ENCODE peak calls at places on chromosomes 12 and 14, in eight cellular contexts. T is esophagus muscularis mucosa, L is hepatocyte, D is NB4, V is cardiac fibroblast, S is activated B cell treated with CpG ODN at 0.5 μM for 24 hours, Y is astrocyte of the spinal cord, A is nephron progenitor cell. F is an unnamed sample.

GRCh38 chr12:131415781-131416180 is 295.1 kb upstream of the SFSWAP start:
- DNase-seq in T (no peak), Y (no peak), A (no peak), S (no peak), L (no peak), V (no peak), D (peak), F (no peak)

GRCh38 chr12:54987611-54988231 is 3.2 kb upstream of the TESPA1 start:
- DNase-seq in D (no peak), V (no peak), A (no peak), T (no peak), Y (no peak), S (no peak), L (no peak), F (no peak)

GRCh38 chr14:46651526-46652144 is at the start of gene RPL10L:
- DNase-seq in T (no peak), S (no peak), L (no peak), Y (no peak), A (peak), D (peak), V (no peak), F (no peak)

GRCh38 chr14:67622675-67623074 is 3.0 kb downstream of the ARG2 start:
- DNase-seq in S (no peak), L (peak), D (peak), V (peak), A (peak), T (no peak), Y (peak), F (no peak)

GRCh38 chr14:38290601-38291190 is 34.8 kb upstream of the CLEC14A start:
- DNase-seq in D (no peak), T (no peak), Y (peak), V (peak), L (peak), A (no peak), S (no peak), F (no peak)

GRCh38 chr12:81329088-81329487 is 251.2 kb downstream of the ACSS3 start:
- DNase-seq in T (no peak), S (no peak), D (peak), A (peak), V (peak), Y (no peak), L (peak), F (no peak)

GRCh38 chr14:61065671-61066070 is 84.6 kb downstream of the SLC38A6 start:
- DNase-seq in L (no peak), D (no peak), A (no peak), Y (no peak), T (no peak), S (no peak), V (no peak), F (no peak)

GRCh38 chr14:30756594-30756993 is 117.8 kb upstream of the COCH start:
- DNase-seq in D (peak), L (no peak), S (no peak), T (no peak), Y (no peak), A (no peak), V (no peak), F (no peak)

GRCh38 chr12:988616-989015 is 2.4 kb upstream of the ERC1 start:
- DNase-seq in D (peak), L (no peak), T (no peak), A (no peak), Y (no peak), V (no peak), S (no peak), F (no peak)

GRCh38 chr14:85934123-85934885 is 404.4 kb downstream of the FLRT2 start:
- DNase-seq in A (no peak), D (peak), Y (peak), L (no peak), S (peak), T (no peak), V (peak), F (no peak)

GRCh38 chr12:48022676-48023385 is 18.6 kb upstream of the COL2A1 start:
- DNase-seq in V (no peak), L (no peak), D (no peak), Y (no peak), A (no peak), S (no peak), T (no peak), F (no peak)

GRCh38 chr14:75522224-75522764 is at the start of gene BATF:
- DNase-seq in T (peak), L (no peak), Y (no peak), S (peak), D (peak), A (no peak), V (peak), F (no peak)

GRCh38 chr14:61578745-61579144 is 116.6 kb upstream of the HIF1A start:
- DNase-seq in V (no peak), T (no peak), Y (peak), A (no peak), S (no peak), L (no peak), D (peak), F (no peak)

GRCh38 chr14:50001999-50002925 is 109.4 kb downstream of the ARF6 start:
- DNase-seq in A (no peak), T (no peak), V (no peak), L (no peak), Y (no peak), S (no peak), D (peak), F (no peak)

GRCh38 chr14:91722386-91722785 is 9.5 kb downstream of the CATSPERB start:
- DNase-seq in T (no peak), Y (no peak), L (no peak), S (no peak), V (no peak), A (no peak), D (no peak), F (no peak)

GRCh38 chr14:68820119-68820518 is 27.3 kb upstream of the ZFP36L1 start:
- DNase-seq in S (no peak), Y (no peak), L (peak), A (no peak), T (no peak), D (no peak), V (no peak), F (no peak)

GRCh38 chr12:68250454-68250853 is 3.0 kb downstream of the IL22 start:
- DNase-seq in D (no peak), Y (no peak), T (no peak), V (peak), A (no peak), S (no peak), L (no peak), F (no peak)

GRCh38 chr12:113955109-113955970 is 10.8 kb downstream of the RBM19 start:
- DNase-seq in A (peak), V (peak), S (no peak), T (no peak), L (peak), Y (no peak), D (peak), F (no peak)

GRCh38 chr12:41277019-41277770 is 89.1 kb downstream of the PDZRN4 start:
- DNase-seq in A (peak), D (peak), L (peak), Y (peak), T (no peak), V (peak), S (no peak), F (no peak)

GRCh38 chr12:46717848-46718247 is 107.9 kb downstream of the SLC38A4 start:
- DNase-seq in A (no peak), V (peak), Y (no peak), T (no peak), L (no peak), D (no peak), S (no peak), F (no peak)

GRCh38 chr12:28795306-28795705 is 353.8 kb upstream of the FAR2 start:
- DNase-seq in A (no peak), V (peak), Y (peak), D (no peak), L (no peak), S (no peak), T (no peak), F (no peak)

GRCh38 chr14:92473261-92473946 is 40.2 kb upstream of the RIN3 start:
- DNase-seq in T (no peak), A (no peak), Y (peak), D (peak), V (peak), S (no peak), L (no peak), F (peak)

GRCh38 chr14:69129264-69129880 is 23.5 kb downstream of the DCAF5 start:
- DNase-seq in A (peak), L (peak), V (peak), S (peak), T (no peak), Y (peak), D (peak), F (no peak)

GRCh38 chr14:75911883-75912282 is 69.9 kb downstream of the TGFB3 start:
- DNase-seq in L (peak), D (no peak), Y (peak), A (peak), S (no peak), T (no peak), V (peak), F (no peak)

GRCh38 chr12:45655186-45655585 is 74.3 kb upstream of the ARID2 start:
- DNase-seq in Y (no peak), L (peak), T (no peak), D (peak), V (peak), A (peak), S (no peak), F (no peak)

GRCh38 chr12:91140660-91141045 is 29.4 kb upstream of the LUM start:
- DNase-seq in D (no peak), T (no peak), V (peak), L (peak), Y (no peak), A (no peak), S (no peak), F (no peak)

GRCh38 chr14:100193417-100194357 is 34.2 kb upstream of the DEGS2 start:
- DNase-seq in S (no peak), A (no peak), T (no peak), V (no peak), D (peak), Y (no peak), L (no peak), F (no peak)

GRCh38 chr12:56749364-56749763 is 2.8 kb downstream of the PRIM1 start:
- DNase-seq in L (no peak), D (peak), Y (no peak), T (no peak), S (no peak), V (no peak), A (no peak), F (no peak)

GRCh38 chr14:89366580-89367448 is 50.2 kb downstream of the FOXN3 start:
- DNase-seq in L (peak), V (no peak), S (no peak), T (no peak), Y (no peak), D (peak), A (no peak), F (no peak)

GRCh38 chr12:115049617-115050016 is 365.6 kb upstream of the TBX3 start:
- DNase-seq in A (no peak), D (no peak), S (no peak), V (peak), Y (peak), T (no peak), L (no peak), F (no peak)

GRCh38 chr14:78848234-78848820 is 678.2 kb downstream of the NRXN3 start:
- DNase-seq in A (peak), V (peak), S (no peak), Y (peak), D (peak), T (no peak), L (peak), F (no peak)

GRCh38 chr12:15532364-15532977 is 210.2 kb downstream of the PTPRO start:
- DNase-seq in S (no peak), T (no peak), V (peak), D (peak), A (peak), L (peak), Y (peak), F (no peak)

GRCh38 chr12:119088917-119089667 is 89.6 kb upstream of the HSPB8 start:
- DNase-seq in L (no peak), A (no peak), V (no peak), T (no peak), Y (no peak), D (no peak), S (no peak), F (no peak)

GRCh38 chr14:60662987-60663386 is 13.7 kb upstream of the SIX1 start:
- DNase-seq in D (no peak), Y (no peak), V (no peak), L (no peak), S (no peak), T (no peak), A (no peak), F (no peak)

GRCh38 chr14:74217672-74218448 is 21.4 kb upstream of the VSX2 start:
- DNase-seq in D (peak), V (peak), T (no peak), S (peak), A (peak), Y (peak), L (peak), F (peak)

DNA sequence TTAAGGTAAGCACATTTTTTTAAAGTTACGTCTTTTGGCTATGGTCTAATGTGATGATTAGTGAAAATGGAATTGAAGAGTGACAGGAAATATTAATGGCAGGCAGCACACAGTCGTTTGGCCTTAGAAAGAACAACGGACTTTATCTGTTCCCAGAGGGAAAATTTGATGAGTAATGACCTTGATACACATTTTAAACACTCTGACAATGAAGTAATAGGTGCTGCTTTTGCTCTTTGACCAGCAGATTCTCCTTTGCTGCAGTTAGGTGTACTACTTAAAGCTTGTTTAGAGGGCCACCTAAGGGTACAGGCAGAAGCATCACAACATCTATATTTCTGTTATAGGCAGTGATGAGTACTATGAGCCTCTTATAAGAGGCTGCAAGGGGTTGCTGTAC is 27.1 kb upstream of the RNU6-8 start:
- DNase-seq in L (no peak), A (no peak), T (no peak), D (no peak), Y (peak), S (no peak), V (peak), F (no peak)
- TF ChIP-seq CTCF in L (peak), A (no peak), T (no peak), D (no peak), Y (no peak), S (no peak), V (peak), F (no peak)

DNA sequence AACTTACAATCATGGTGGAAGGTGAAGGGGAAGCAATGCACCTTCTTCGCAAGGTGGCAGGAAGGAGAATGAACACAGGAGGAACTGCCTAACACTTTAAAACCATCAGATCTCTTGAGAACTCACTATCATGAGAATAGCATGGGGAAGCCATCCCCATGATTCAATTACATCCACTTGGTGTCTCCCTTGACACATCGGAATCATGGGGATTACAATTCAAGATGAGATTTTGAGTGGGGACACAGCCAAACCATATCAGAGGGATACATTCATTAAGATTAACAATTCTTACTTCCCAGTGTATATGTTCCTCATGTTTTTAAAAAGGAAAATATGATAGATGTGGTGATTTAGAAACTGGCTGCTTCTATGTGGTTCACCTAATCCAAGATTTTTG is 117.9 kb downstream of the PDE3A start:
- DNase-seq in T (no peak), A (no peak), Y (peak), V (no peak), L (no peak), S (no peak), D (peak), F (no peak)
- TF ChIP-seq CTCF in T (no peak), A (no peak), Y (peak), V (no peak), L (no peak), S (no peak), D (no peak), F (peak)

GRCh38 chr12:123167329-123167728 is 16.4 kb upstream of the PITPNM2 start:
- DNase-seq in L (no peak), Y (no peak), D (no peak), V (no peak), T (no peak), A (no peak), S (no peak), F (no peak)
- TF ChIP-seq CTCF in L (no peak), Y (no peak), D (no peak), V (no peak), T (no peak), A (no peak), S (no peak), F (no peak)

DNA sequence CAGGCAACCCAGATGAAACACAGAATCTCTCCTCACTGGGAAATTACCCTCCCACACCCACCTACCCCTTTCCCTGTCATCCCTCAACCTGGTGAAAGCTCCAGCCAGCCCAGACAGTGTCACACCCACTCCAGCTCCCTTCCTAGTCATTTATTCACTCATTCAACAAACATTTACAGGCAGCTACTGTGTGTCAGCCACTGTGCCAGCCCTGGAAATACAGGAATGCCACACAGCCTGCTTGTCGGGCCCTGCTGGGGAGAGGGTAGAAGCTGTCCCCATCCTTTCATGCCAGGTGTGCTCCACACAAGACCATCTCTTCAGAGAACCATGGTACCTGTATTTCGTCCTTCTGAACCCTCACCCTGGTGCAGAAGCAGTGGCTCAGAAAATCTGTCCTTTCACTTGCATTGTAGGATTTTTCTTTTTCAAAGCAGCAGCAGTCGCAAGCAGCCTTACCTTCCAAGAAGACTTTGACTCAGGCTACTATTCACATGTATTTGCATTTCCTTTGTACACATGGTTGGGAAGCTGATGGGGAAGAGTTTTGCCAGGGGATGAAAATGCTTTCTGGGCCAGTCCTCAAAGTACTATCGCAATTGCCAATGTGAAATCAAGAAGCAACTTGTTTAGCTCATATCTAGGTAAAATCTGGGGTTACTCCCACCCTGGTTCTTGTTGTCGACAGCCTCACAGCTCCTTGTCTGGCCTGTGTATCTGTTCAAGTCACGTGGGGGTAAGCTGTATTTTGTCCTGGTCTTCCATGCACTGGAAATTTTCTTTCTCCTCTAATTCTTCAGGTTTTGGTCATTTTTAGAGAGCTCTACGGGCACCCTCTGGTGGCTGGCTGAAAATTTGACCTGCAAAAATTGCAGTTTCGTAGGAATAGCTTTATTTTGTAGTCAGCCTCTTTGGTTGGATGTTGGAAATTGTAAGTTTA is 147.4 kb upstream of the EGLN3 start:
- DNase-seq in Y (peak), V (peak), S (no peak), L (peak), D (peak), A (peak), T (no peak), F (no peak)
- TF ChIP-seq CTCF in Y (peak), V (peak), S (no peak), L (peak), D (peak), A (peak), T (peak), F (peak)

DNA sequence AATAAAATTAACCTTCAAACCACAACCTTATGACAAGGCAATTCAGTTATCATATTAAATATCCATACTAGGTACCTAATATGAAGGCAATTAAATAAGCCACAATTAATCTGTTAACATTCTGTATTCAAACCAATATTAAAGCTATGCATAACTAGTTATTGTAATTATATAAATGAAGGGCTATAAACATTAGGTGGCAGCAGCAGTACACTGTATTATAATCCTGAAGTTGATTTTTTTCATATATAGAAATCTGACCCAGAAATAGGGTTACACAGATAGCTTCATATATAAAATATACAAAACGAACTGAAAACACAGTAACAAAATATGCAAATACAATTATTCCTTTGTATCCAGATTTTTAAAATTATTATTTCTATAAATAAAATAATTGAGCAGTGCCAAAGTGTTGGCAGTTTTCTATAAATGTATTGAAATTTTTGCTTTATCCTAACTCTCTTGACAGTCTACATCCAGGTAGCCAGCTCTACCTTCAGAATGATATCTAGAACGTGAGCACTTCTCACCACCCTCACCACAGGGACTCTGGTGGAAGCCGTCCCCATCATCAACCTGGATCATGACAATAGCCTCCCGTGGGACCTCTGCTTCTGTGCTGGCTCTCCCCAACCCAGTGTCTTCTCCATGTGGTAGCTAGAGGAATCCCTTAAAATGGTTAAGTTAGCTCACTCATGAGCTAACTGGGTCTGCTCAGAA is 136.2 kb downstream of the MED13L start:
- DNase-seq in T (no peak), L (no peak), V (no peak), Y (no peak), S (no peak), D (no peak), A (no peak), F (no peak)
- TF ChIP-seq CTCF in T (peak), L (peak), V (no peak), Y (peak), S (no peak), D (no peak), A (no peak), F (peak)